ENCODE peak calls at places on chromosomes 12 and 14, in six cellular contexts. Z, L, S, A, B and G are unnamed samples. For H3K4me1, the result is how much of the 10 kb centered on the place peaks cover.

GRCh38 chr12:69698054-69698453 is 1.0 kb downstream of the BEST3 start:
- DNase-seq in L (no peak), Z (no peak), B (no peak), S (no peak), A (no peak), G (no peak)

GRCh38 chr12:131309700-131310099 is 356.0 kb downstream of the ADGRD1 start:
- DNase-seq in S (no peak), Z (no peak), B (no peak), L (no peak), A (no peak), G (no peak)

GRCh38 chr14:98682031-98682430 is 590.0 kb downstream of the BCL11B start:
- DNase-seq in L (no peak), A (no peak), B (no peak), S (no peak), Z (no peak), G (no peak)

GRCh38 chr14:104882325-104882973 is 17.4 kb downstream of the CEP170B start:
- DNase-seq in L (peak), B (no peak), Z (no peak), A (no peak), S (no peak), G (peak)

GRCh38 chr12:30764251-30764650 is 9.5 kb upstream of the CAPRIN2 start:
- DNase-seq in A (no peak), L (no peak), B (no peak), Z (no peak), S (no peak), G (no peak)

GRCh38 chr14:68146812-68147211 is 327.2 kb downstream of the RAD51B start:
- DNase-seq in B (peak), L (no peak), S (no peak), Z (no peak), A (no peak), G (no peak)

GRCh38 chr12:51009038-51009437 is 17.1 kb downstream of the SLC11A2 start:
- DNase-seq in S (no peak), A (no peak), L (peak), Z (peak), B (peak), G (peak)

GRCh38 chr12:70598467-70599194 is 38.6 kb downstream of the PTPRB start:
- DNase-seq in L (peak), A (no peak), S (no peak), Z (no peak), B (peak), G (peak)

GRCh38 chr12:3432176-3432742 is 58.7 kb upstream of the PRMT8 start:
- DNase-seq in L (no peak), Z (no peak), B (no peak), A (no peak), S (no peak), G (no peak)

GRCh38 chr12:103503546-103504480 is 8.0 kb upstream of the C12orf42 start:
- DNase-seq in A (no peak), L (no peak), S (no peak), B (no peak), Z (no peak), G (no peak)

GRCh38 chr14:29144598-29144997 is 378.0 kb downstream of the FOXG1 start:
- DNase-seq in B (peak), Z (no peak), L (no peak), S (no peak), A (no peak), G (no peak)

GRCh38 chr12:27474344-27474743 is 27.8 kb downstream of the SMCO2 start:
- DNase-seq in B (peak), L (no peak), A (no peak), Z (no peak), S (no peak), G (no peak)

GRCh38 chr12:105943525-105943924 is 195.2 kb downstream of the NUAK1 start:
- DNase-seq in B (no peak), S (no peak), L (no peak), A (no peak), Z (no peak), G (no peak)

GRCh38 chr12:117850048-117850447 is 118.7 kb downstream of the KSR2 start:
- DNase-seq in Z (no peak), A (no peak), B (peak), L (no peak), S (no peak), G (peak)

GRCh38 chr14:68630081-68630571 is 162.7 kb downstream of the ZFP36L1 start:
- DNase-seq in Z (no peak), S (no peak), B (no peak), A (no peak), L (no peak), G (no peak)

GRCh38 chr12:131205534-131205933 is 251.8 kb downstream of the ADGRD1 start:
- DNase-seq in L (no peak), A (no peak), S (no peak), B (no peak), Z (no peak), G (no peak)

GRCh38 chr12:89862511-89863331 is 154.1 kb upstream of the ATP2B1 start:
- DNase-seq in A (no peak), Z (no peak), S (no peak), L (peak), B (no peak), G (no peak)

GRCh38 chr12:16636435-16637055 is 30.6 kb upstream of the LMO3 start:
- DNase-seq in L (no peak), S (no peak), A (no peak), Z (no peak), B (no peak), G (no peak)

GRCh38 chr12:90058721-90059120 is 350.1 kb upstream of the ATP2B1 start:
- DNase-seq in A (no peak), S (no peak), Z (no peak), L (peak), B (peak), G (no peak)

GRCh38 chr14:70567791-70568190 is 32.7 kb downstream of the MED6 start:
- DNase-seq in Z (no peak), S (no peak), L (no peak), B (peak), A (no peak), G (peak)

GRCh38 chr12:9868951-9869306 is 225 bp downstream of the CLEC2B start:
- DNase-seq in Z (no peak), B (no peak), S (no peak), A (no peak), L (no peak), G (no peak)
- H3K4me3 ChIP-seq in Z (peak), B (no peak), S (peak), A (peak), L (peak), G (peak)

GRCh38 chr12:110741795-110742717 is 635 bp downstream of the PPP1CC start:
- DNase-seq in S (no peak), B (peak), L (peak), A (no peak), Z (no peak), G (peak)
- H3K4me1 ChIP-seq in S (half or more), B (under half), L (under half), A (under half), Z (under half), G (under half)

DNA sequence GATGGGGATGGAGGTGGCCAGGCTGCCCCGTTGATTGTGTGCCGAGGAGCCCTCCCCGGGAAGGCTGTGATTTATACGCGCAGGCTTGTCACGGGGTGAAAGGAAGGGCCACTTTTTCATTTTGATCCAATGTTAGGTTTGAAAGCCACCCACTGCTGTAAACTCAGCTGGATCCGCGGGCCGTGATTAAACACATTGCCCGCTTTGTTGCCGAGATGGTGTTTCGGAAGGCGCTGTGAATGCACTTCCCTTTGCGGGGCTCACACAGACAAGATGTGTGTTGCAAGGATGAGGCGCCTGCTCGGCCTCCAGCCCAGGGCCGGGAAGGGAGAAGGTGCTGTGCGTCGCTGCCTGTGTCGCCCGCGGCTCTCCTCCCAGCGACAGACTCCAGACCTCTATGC is 98.9 kb downstream of the TMEM132C start:
- DNase-seq in Z (peak), L (no peak), B (peak), A (no peak), S (peak), G (no peak)
- H3K4me3 ChIP-seq in Z (peak), L (peak), B (peak), A (peak), S (peak), G (no peak)

GRCh38 chr12:95884998-95885397 is 26.2 kb downstream of the SNRPF start:
- DNase-seq in A (no peak), Z (no peak), S (no peak), B (no peak), L (peak), G (no peak)
- H3K4me1 ChIP-seq in A (under half), Z (under half), S (under half), B (under half), L (under half), G (under half)